ENCODE peak calls at places on chromosome 14, in four cellular contexts. Z is ovary, U is tibial nerve, H is uterus. M is an unnamed sample.

GRCh38 chr14:104144911-104145825 is 6.8 kb downstream of the KIF26A start:
- DNase-seq in Z (peak), U (no peak), H (no peak), M (no peak)

GRCh38 chr14:68549057-68549421 is 243.8 kb downstream of the ZFP36L1 start:
- DNase-seq in Z (peak), U (no peak), H (no peak), M (no peak)

GRCh38 chr14:33871394-33871793 is 79.5 kb downstream of the EGLN3 start:
- DNase-seq in Z (no peak), U (no peak), H (no peak), M (no peak)

GRCh38 chr14:64229489-64229888 is 64.7 kb downstream of the ESR2 start:
- DNase-seq in Z (no peak), U (no peak), H (no peak), M (no peak)

GRCh38 chr14:51610766-51611165 is 40.9 kb upstream of the FRMD6 start:
- DNase-seq in Z (no peak), U (no peak), H (no peak), M (no peak)

GRCh38 chr14:23831591-23831990 is 122.0 kb upstream of the DHRS4 start:
- DNase-seq in Z (no peak), U (no peak), H (no peak), M (no peak)

GRCh38 chr14:85960781-85961180 is 430.8 kb downstream of the FLRT2 start:
- DNase-seq in Z (no peak), U (no peak), H (no peak), M (no peak)

GRCh38 chr14:75497191-75497590 is 25.1 kb upstream of the BATF start:
- DNase-seq in Z (no peak), U (no peak), H (no peak), M (no peak)

GRCh38 chr14:35766700-35767082 is 42.4 kb downstream of the RALGAPA1 start:
- DNase-seq in Z (no peak), U (no peak), H (no peak), M (no peak)

GRCh38 chr14:54487771-54488170 is 1.0 kb downstream of the GMFB start:
- DNase-seq in Z (no peak), U (no peak), H (no peak), M (no peak)
- H3K4me3 ChIP-seq in Z (peak), U (peak), H (peak), M (no peak)

DNA sequence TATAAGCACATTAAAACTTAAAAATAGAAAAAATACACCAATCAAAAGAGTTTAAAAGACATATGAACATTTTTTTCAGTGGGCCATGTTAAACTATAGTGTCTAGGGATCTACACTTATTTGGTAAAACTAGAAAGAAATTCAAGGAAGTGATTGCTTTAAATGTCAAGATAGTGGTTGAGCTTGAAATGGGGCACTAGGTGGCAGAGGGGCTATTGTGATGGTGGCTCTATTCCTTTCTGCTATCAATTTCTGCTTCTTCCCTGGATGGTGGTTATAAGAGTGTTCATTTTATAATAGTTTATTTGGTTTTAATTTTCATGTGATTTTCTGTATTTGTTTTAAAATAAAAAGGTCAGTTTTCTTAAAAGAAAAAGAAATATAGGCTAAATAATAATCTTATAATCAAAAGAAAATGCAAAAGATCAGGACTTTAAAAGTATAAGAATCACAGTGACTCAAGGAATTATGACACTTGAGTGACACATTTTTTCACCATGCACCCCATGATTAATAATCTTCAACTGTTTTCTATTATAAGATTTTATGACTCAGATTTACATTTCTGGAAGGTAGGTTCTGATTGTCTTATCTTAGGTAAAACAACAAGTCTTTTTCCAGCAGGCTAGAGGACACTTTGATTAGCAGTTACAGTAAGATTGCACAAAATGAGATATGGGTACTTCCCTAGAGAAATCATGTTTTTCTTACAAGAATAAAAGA is 137.5 kb downstream of the FSCB start:
- DNase-seq in Z (no peak), U (no peak), H (no peak), M (no peak)
- TF ChIP-seq CTCF in Z (no peak), U (no peak), H (no peak), M (no peak)

GRCh38 chr14:100844846-100845245 is 18.9 kb downstream of the MEG3 start:
- DNase-seq in Z (no peak), U (no peak), H (no peak), M (no peak)
- TF ChIP-seq POLR2A in Z (no peak), U (no peak), H (no peak), M (no peak)

DNA sequence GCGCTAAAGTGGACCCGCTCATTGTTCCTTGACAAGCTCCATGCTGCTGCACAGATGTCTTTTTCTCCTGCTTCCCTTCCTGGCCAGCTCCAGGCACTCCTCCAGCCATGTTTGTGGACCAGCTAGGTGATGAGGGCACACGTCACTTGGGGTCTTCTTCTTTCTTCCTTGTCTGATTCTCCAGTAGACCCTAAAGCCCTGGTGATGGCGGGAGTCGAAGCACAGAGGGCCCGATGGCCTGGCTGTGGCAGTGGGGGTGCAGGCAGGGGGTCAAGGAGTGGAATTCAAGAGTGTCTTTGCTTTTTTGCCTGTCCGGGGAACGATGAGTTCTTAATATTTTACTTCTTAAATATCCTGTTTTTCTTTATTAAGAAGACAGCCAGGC is 23.0 kb upstream of the AMN start:
- DNase-seq in Z (no peak), U (no peak), H (no peak), M (no peak)
- H3K4me3 ChIP-seq in Z (no peak), U (no peak), H (no peak), M (no peak)